ENCODE peak calls at places on chromosomes 4 and X, in nine cellular contexts. N, D, Y, E, U, L, V, F and P are unnamed samples.

GRCh38 chr4:80229128-80229527 is 31.8 kb downstream of the PRDM8 start:
- DNase-seq in Y (no peak), L (no peak), E (no peak), D (no peak), F (no peak), U (no peak), N (no peak), V (no peak), P (no peak)

GRCh38 chrX:48972214-48973164 is 845 bp upstream of the KCND1 start:
- DNase-seq in Y (peak; percentile 57), L (no peak), F (peak; percentile 42), D (peak; percentile 27), N (no peak), U (peak; percentile 76), V (peak; percentile 60), E (peak; percentile 62), P (no peak)

GRCh38 chr4:48944252-48944651 is 37.7 kb upstream of the OCIAD2 start:
- DNase-seq in E (no peak), D (peak; percentile 77), L (no peak), V (peak; percentile 41), F (peak; percentile 33), U (no peak), Y (no peak), N (no peak), P (no peak)

GRCh38 chr4:20487852-20488251 is 212.4 kb upstream of the PACRGL start:
- DNase-seq in V (no peak), L (no peak), N (no peak), Y (no peak), U (no peak), E (no peak), F (no peak), D (no peak), P (no peak)

GRCh38 chrX:70476166-70476933 is 31.7 kb downstream of the DLG3 start:
- DNase-seq in L (no peak), F (no peak), D (no peak), Y (no peak), N (no peak), E (no peak), V (no peak), U (no peak), P (no peak)

GRCh38 chrX:151825927-151826471 is 86.7 kb upstream of the MAGEA4 start:
- DNase-seq in V (peak; percentile 77), Y (no peak), N (no peak), U (no peak), E (peak; percentile 5), F (no peak), L (no peak), D (no peak), P (no peak)

GRCh38 chrX:109537324-109537665 is 651 bp downstream of the NXT2 start:
- DNase-seq in F (peak; percentile 42), D (peak; percentile 56), Y (peak; percentile 69), E (peak; percentile 21), L (no peak), N (no peak), V (peak; percentile 64), U (peak; percentile 10), P (no peak)

GRCh38 chrX:108740299-108740774 is 4.0 kb upstream of the IRS4 start:
- DNase-seq in U (no peak), F (no peak), N (no peak), D (no peak), Y (no peak), L (no peak), V (no peak), E (no peak), P (no peak)

DNA sequence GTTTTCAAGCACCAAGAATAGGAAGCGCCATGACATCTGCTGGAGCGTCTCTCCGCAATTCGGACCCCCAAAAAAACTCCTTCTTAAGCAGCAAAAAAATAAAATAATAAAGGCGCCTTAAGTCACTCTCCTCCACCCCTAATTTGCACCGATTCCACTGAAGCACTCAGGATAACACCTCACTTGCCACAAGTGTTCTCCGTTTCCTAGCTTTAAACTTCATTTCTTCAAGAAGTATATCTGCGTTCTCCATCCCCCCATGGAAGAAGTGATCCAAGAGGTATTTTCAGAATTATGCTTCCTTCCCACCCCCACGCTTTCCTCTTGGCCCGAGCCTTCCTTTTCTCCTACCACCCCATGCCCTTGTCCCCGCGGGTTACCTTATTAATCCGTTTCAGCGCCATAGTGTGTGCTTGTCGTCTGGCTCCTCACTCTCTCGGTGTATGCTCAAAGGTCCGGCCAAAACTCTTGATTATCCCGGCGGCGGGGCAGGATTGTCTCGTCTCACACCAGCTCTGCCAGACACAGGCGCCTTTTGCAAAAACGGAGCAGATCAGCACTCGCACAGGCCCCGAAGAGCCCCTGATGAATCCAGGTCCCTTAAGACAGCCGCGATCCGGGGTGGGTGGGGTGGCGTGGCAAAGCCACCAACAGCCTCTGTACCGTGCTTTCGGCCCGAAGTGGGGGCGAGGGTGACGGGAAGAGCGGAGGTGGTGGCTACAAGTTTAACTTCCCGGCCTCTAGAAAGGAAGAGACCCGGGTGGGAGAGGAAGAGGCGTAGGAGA is 1.1 kb downstream of the UBE2D3 start:
- DNase-seq in E (no peak), Y (no peak), N (no peak), D (no peak), V (no peak), U (no peak), F (no peak), L (no peak), P (no peak)
- TF ChIP-seq POLR2A in E (peak; percentile 34), Y (no peak), N (peak; percentile 51), D (no peak), V (no peak), U (no peak), F (no peak), L (no peak), P (no peak)

DNA sequence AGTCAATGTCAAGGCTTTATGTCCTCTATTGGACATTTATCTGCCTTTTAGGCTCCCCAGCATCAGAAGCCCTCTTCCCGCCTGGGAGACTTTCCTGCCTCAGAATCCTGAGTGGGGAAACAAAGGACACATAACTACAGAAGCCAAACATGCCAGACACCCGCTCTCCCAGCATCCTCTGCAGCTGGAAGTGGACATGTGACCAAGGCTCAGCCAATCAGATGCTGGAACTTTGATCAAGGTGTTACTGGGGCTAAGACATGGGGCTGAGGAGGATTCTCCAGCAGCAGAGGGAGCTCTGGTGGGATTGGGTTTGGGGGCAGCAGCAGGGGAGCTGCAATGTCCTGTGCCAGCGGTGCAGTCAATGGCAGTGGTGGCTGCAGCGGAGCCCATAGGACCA is 19.5 kb downstream of the SLC2A9 start:
- DNase-seq in D (no peak), U (peak; percentile 40), L (no peak), Y (no peak), N (no peak), E (no peak), V (no peak), F (no peak), P (no peak)
- TF ChIP-seq POLR2A in D (no peak), U (no peak), L (no peak), Y (no peak), N (no peak), E (no peak), V (no peak), F (no peak), P (no peak)

GRCh38 chrX:150361777-150362351 is 1.3 kb upstream of the MAMLD1 start:
- DNase-seq in N (no peak), Y (no peak), U (no peak), V (peak; percentile 28), E (no peak), F (no peak), L (no peak), D (peak; percentile 35), P (no peak)

GRCh38 chrX:150363561-150364346 is 637 bp downstream of the MAMLD1 start:
- DNase-seq in L (peak; percentile 29), E (no peak), U (no peak), V (peak; percentile 61), F (peak; percentile 14), N (no peak), Y (peak; percentile 14), D (peak; percentile 23), P (no peak)

GRCh38 chrX:150364347-150365050 is 1.4 kb downstream of the MAMLD1 start:
- DNase-seq in E (peak; percentile 7), U (no peak), Y (peak; percentile 46), N (no peak), D (peak; percentile 21), V (peak; percentile 21), F (peak; percentile 21), L (peak; percentile 34), P (no peak)

GRCh38 chrX:150361070-150361776 is 1.9 kb upstream of the MAMLD1 start:
- DNase-seq in N (no peak), D (peak; percentile 6), L (peak; percentile 35), F (peak; percentile 22), E (no peak), Y (peak; percentile 34), U (no peak), V (peak; percentile 45), P (no peak)

DNA sequence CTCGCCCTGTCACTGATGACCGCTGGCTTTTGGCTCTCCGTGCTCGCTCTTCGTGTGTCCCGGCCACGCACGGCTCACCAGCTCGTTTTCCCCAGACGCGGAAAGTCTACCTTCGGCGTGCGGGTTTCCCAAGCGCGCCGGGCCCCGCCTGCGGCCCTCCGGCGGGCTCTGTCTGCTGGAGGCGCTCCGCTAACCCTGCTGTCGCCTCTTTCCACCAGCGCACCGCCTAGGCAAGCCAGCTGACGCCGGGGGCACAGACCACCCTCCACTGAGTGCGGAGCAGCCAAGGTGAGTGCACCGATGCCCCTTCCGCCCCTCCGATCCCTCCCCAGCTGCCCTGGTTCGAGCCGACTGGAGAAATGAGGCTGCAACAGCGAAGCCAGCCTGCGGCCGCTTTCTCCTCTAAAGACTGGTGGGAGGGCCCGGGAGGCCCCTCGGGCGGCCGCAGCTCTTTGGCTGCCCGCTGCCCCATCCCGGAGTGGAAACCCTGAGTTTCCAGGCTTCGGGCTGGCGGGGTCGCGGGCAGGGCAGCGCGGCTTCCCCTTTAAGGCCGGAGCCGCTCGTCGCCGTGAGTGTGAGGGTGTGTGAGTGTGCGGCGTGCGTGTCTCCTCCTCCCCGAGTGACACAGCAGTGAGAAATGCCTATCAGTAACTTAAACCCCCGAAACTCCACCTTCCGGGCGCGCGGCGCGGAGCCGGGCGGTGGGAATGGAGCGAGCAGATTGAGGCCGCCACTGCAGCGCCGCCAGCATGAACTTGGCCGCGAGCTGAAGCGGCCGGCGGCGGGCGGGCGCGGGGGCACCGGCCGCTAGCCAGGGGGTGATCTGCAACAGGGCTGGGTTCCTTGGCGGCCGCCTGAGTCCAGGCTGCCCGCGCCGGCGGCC is at the start of gene MAMLD1:
- DNase-seq in E (peak; percentile 71), V (peak; percentile 82), D (peak; percentile 72), L (peak; percentile 77), U (peak; percentile 20), N (peak; percentile 56), F (peak; percentile 67), Y (peak; percentile 53), P (no peak)
- TF ChIP-seq POLR2A in E (peak; percentile 62), V (peak; percentile 44), D (peak; percentile 71), L (no peak), U (no peak), N (peak; percentile 73), F (peak; percentile 24), Y (no peak), P (peak; percentile 71)

GRCh38 chr4:173530326-173531062 is 465 bp upstream of the HAND2 start:
- DNase-seq in U (no peak), Y (no peak), L (no peak), V (no peak), F (no peak), E (no peak), D (no peak), N (no peak), P (no peak)

GRCh38 chr4:173528378-173529321 is 1.4 kb downstream of the HAND2 start:
- DNase-seq in L (no peak), D (no peak), N (no peak), U (no peak), Y (no peak), V (no peak), F (no peak), E (no peak), P (no peak)

GRCh38 chr4:173527103-173527876 is 2.7 kb downstream of the HAND2 start:
- DNase-seq in D (no peak), N (no peak), V (no peak), U (no peak), Y (no peak), F (no peak), E (no peak), L (no peak), P (no peak)

GRCh38 chr4:173531085-173531965 is 1.3 kb upstream of the HAND2 start:
- DNase-seq in Y (no peak), U (no peak), V (no peak), L (peak; percentile 85), N (no peak), D (no peak), F (peak; percentile 14), E (no peak), P (no peak)

GRCh38 chr4:173529505-173530325 is at the start of gene HAND2:
- DNase-seq in E (no peak), L (peak; percentile 91), U (peak; percentile 59), Y (no peak), V (peak; percentile 52), F (peak; percentile 64), D (no peak), N (peak; percentile 40), P (peak; percentile 42)
- TF ChIP-seq POLR2A in E (no peak), L (peak; percentile 87), U (peak; percentile 60), Y (no peak), V (no peak), F (peak; percentile 59), D (peak; percentile 40), N (peak; percentile 34), P (peak; percentile 38)